ENCODE peak calls at places on chromosome 15, in four cellular contexts. I is IMR-90, D is K562, V is keratinocyte. Q is an unnamed sample. For H3K9me1, the result is how much of the 10 kb centered on the place peaks cover.

GRCh38 chr15:69074843-69075224 is 60.3 kb downstream of the NOX5 start:
- DNase-seq in I (no peak), D (no peak), V (no peak), Q (peak)

GRCh38 chr15:67863442-67863987 is 23.7 kb upstream of the RNU6-1 start:
- DNase-seq in I (peak), D (peak), V (no peak), Q (peak)

GRCh38 chr15:70589221-70589620 is 174.1 kb downstream of the UACA start:
- DNase-seq in I (peak), D (no peak), V (no peak), Q (no peak)

GRCh38 chr15:64246364-64247189 is 83.8 kb upstream of the PPIB start:
- DNase-seq in I (peak), D (peak), V (peak), Q (peak)

GRCh38 chr15:68700395-68701123 is 120.1 kb downstream of the ANP32A start:
- DNase-seq in I (peak), D (no peak), V (no peak), Q (peak)

GRCh38 chr15:101535170-101535902 is 45.8 kb upstream of the PCSK6 start:
- DNase-seq in I (no peak), D (no peak), V (no peak), Q (no peak)

GRCh38 chr15:93071469-93071891 is 17.5 kb downstream of the RGMA start:
- DNase-seq in I (no peak), D (no peak), V (no peak), Q (no peak)

GRCh38 chr15:33074942-33075341 is 119.6 kb downstream of the FMN1 start:
- DNase-seq in I (no peak), D (no peak), V (no peak), Q (no peak)

GRCh38 chr15:90817117-90818057 is 51.0 kb upstream of the FURIN start:
- DNase-seq in I (no peak), D (no peak), V (no peak), Q (no peak)

GRCh38 chr15:91866971-91867372 is 13.5 kb downstream of the SLCO3A1 start:
- DNase-seq in I (no peak), D (no peak), V (no peak), Q (no peak)

GRCh38 chr15:74727727-74728126 is 2.4 kb upstream of the CYP1A1 start:
- DNase-seq in I (no peak), D (no peak), V (no peak), Q (no peak)

GRCh38 chr15:44308415-44308814 is 19.9 kb downstream of the GOLM2 start:
- DNase-seq in I (no peak), D (no peak), V (no peak), Q (no peak)

GRCh38 chr15:72319360-72319984 is 485 bp downstream of the CELF6 start:
- DNase-seq in I (peak), D (no peak), V (no peak), Q (peak)

GRCh38 chr15:64017591-64018163 is 28.6 kb downstream of the DAPK2 start:
- DNase-seq in I (no peak), D (no peak), V (no peak), Q (no peak)

GRCh38 chr15:98485451-98485850 is 162.9 kb upstream of the IGF1R start:
- DNase-seq in I (no peak), D (no peak), V (no peak), Q (no peak)

GRCh38 chr15:39369768-39370167 is 211.1 kb upstream of the THBS1 start:
- DNase-seq in I (no peak), D (no peak), V (no peak), Q (no peak)

GRCh38 chr15:39365161-39365560 is 215.7 kb upstream of the THBS1 start:
- DNase-seq in I (peak), D (no peak), V (no peak), Q (peak)

GRCh38 chr15:39365873-39366272 is 215.0 kb upstream of the THBS1 start:
- DNase-seq in I (no peak), D (no peak), V (no peak), Q (no peak)

GRCh38 chr15:39364721-39365120 is 216.2 kb upstream of the THBS1 start:
- DNase-seq in I (no peak), D (no peak), V (no peak), Q (no peak)

DNA sequence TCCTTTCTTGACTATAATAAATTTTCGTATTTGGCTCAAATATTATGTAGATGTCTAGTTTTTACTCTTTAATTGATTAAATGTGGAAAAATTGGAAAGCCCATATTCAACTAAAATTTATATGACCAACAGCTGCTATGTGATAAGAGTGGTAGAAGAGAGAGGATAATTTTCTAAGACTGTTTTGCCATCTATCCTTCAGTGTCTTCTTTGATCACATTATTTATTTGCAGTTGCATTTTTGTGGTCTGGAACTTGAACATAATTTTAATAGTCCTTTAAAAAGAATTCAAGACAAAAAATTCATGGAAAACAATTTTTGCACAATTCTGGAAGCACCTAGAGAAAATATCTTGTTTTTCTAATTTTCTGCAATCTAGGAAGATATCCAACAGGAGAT is 213.3 kb upstream of the THBS1 start:
- DNase-seq in I (no peak), D (no peak), V (no peak), Q (no peak)
- H3K9me1 ChIP-seq in I (under half), D (under half), V (under half), Q (under half)

DNA sequence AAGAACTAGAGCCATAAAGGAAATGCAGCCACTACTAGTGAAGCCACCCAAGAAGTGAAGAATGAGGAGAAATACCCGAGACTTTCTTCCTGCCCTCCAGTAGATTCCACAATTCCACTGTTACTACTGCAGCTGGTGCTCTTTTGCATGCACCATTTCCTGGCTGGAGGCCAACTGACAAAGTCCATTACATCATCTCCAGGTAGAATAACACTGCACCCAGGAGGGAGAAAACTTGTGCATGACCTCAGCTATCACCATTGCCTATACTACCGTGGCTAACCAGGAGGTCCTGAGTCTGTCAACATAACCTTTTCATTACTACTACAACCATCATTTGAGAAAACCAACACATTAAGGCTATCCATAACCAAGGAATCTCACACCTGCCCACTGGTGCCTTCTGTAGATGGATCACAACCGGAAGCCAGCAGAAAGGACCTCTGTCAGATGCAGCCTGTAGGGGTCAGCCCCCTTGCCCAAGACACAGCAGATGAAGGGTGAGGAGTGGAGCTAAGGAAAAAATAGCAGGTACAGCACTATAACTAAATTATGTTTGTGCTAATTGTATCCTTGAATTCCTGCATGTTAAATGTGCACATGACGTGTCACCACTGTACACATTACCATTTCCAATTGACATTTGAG is 200.8 kb upstream of the C2CD4B start:
- DNase-seq in I (no peak), D (no peak), V (no peak), Q (no peak)
- H3K9me1 ChIP-seq in I (under half), D (under half), V (under half), Q (under half)

GRCh38 chr15:79358069-79358468 is 47.2 kb downstream of the TMED3 start:
- DNase-seq in I (no peak), D (no peak), V (no peak), Q (no peak)
- H3K9me1 ChIP-seq in I (under half), D (under half), V (under half), Q (under half)

DNA sequence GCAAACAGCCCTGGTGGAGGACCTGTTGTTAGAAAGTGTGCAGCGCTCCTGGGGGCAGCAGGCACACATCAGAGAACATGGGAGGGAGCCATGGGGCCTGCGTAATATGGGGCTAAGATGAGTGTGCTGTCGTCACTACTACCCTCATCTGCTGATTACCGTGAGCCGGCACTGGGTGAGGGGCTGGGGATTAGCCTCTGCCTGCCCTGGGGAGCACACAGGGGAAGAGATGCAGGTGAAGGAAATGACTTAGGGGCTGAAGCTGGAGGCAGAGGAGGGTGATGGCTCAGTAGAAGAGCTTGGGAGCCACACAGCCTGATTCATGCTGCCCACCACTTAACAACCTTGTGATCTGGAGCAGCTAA is 33.6 kb upstream of the LINGO1 start:
- DNase-seq in I (no peak), D (no peak), V (no peak), Q (no peak)
- H3K9me1 ChIP-seq in I (under half), D (under half), V (under half), Q (under half)

Q was measured in endothelial cell of umbilical vein.